ENCODE peak calls at places on chromosomes 12 and 14, in nine cellular contexts. I is RCC 7860, C is lower leg skin, K is IMR-90, D is cardiac septum, U is HepG2, T is caudate nucleus, J is breast epithelium, W is MM.1S. V is an unnamed sample.

GRCh38 chr14:103828315-103828967 is 18.9 kb downstream of the PPP1R13B start:
- DNase-seq in T (no peak), W (no peak), I (no peak), K (peak), J (no peak), U (no peak), C (no peak), D (no peak), V (no peak)

GRCh38 chr14:54712371-54712998 is 145.6 kb downstream of the SAMD4A start:
- DNase-seq in D (no peak), K (peak), W (no peak), U (no peak), J (no peak), C (no peak), I (no peak), T (no peak), V (no peak)

GRCh38 chr14:102930753-102931579 is 8.5 kb downstream of the AMN start:
- DNase-seq in W (no peak), J (no peak), D (no peak), K (peak), T (no peak), I (peak), C (no peak), U (no peak), V (no peak)

GRCh38 chr12:54413284-54414190 is 5.5 kb downstream of the ITGA5 start:
- DNase-seq in J (no peak), T (no peak), I (no peak), D (peak), K (no peak), C (no peak), W (peak), U (no peak), V (peak)

GRCh38 chr12:85641796-85642195 is 194.4 kb downstream of the RASSF9 start:
- DNase-seq in J (no peak), U (no peak), K (peak), T (no peak), C (no peak), I (no peak), D (no peak), W (no peak), V (no peak)

GRCh38 chr14:66000771-66001170 is 485.4 kb upstream of the CCDC196 start:
- DNase-seq in K (no peak), J (no peak), W (no peak), T (no peak), U (no peak), C (no peak), D (no peak), I (no peak), V (no peak)

GRCh38 chr12:52217223-52217622 is 15.8 kb upstream of the KRT7 start:
- DNase-seq in D (peak), T (no peak), U (no peak), I (peak), W (no peak), J (peak), C (peak), K (no peak), V (peak)

GRCh38 chr12:43806737-43807072 is 588 bp upstream of the TWF1 start:
- DNase-seq in C (no peak), K (no peak), D (no peak), T (no peak), I (no peak), J (no peak), U (no peak), W (no peak), V (no peak)

GRCh38 chr12:58500399-58500798 is 419.9 kb downstream of the LRIG3 start:
- DNase-seq in W (no peak), J (no peak), T (no peak), U (no peak), C (no peak), I (no peak), D (no peak), K (peak), V (no peak)